ENCODE peak calls at places on chromosomes 4 and X, in seven cellular contexts. M, R, H, C, U, N and L are unnamed samples.
A peak's percentile ranks its signal among the peaks of the same experiment; 100 is the strongest.

GRCh38 chrX:41634284-41634683 is 54.5 kb upstream of the GPR34 start:
- DNase-seq in M (no peak), R (no peak), H (no peak), C (no peak), U (no peak), N (no peak), L (peak; percentile 62)

GRCh38 chrX:51456246-51456645 is 40.1 kb downstream of the NUDT11 start:
- DNase-seq in M (no peak), R (no peak), H (no peak), C (no peak), U (no peak), N (no peak), L (no peak)

GRCh38 chr4:9943761-9944160 is 77.5 kb downstream of the SLC2A9 start:
- DNase-seq in M (no peak), R (no peak), H (no peak), C (no peak), U (no peak), N (no peak), L (no peak)

GRCh38 chr4:2861631-2862436 is 18.2 kb downstream of the ADD1 start:
- DNase-seq in M (no peak), R (no peak), H (no peak), C (no peak), U (peak; percentile 18), N (no peak), L (no peak)

GRCh38 chrX:125202486-125203378 is 116.9 kb upstream of the TEX13C start:
- DNase-seq in M (peak; percentile 38), R (no peak), H (no peak), C (no peak), U (no peak), N (no peak), L (no peak)

GRCh38 chrX:140766024-140766611 is 56.6 kb downstream of the LINC00632 start:
- DNase-seq in M (no peak), R (peak; percentile 45), H (peak; percentile 34), C (no peak), U (peak; percentile 31), N (peak; percentile 4), L (peak; percentile 70)

GRCh38 chr4:14916554-14917304 is 85.6 kb upstream of the CPEB2 start:
- DNase-seq in M (no peak), R (no peak), H (no peak), C (no peak), U (peak; percentile 56), N (no peak), L (peak; percentile 79)

GRCh38 chrX:103792916-103793540 is 16.4 kb downstream of the PLP1 start:
- DNase-seq in M (no peak), R (no peak), H (no peak), C (no peak), U (peak; percentile 62), N (no peak), L (peak; percentile 52)

GRCh38 chr4:109733728-109734127 is 3.9 kb upstream of the PLA2G12A start:
- DNase-seq in M (no peak), R (no peak), H (no peak), C (no peak), U (no peak), N (no peak), L (no peak)

GRCh38 chr4:4847011-4847410 is 12.5 kb upstream of the MSX1 start:
- DNase-seq in M (no peak), R (no peak), H (no peak), C (no peak), U (no peak), N (no peak), L (no peak)

GRCh38 chrX:118973389-118974087 is 880 bp upstream of the LONRF3 start:
- DNase-seq in M (no peak), R (no peak), H (peak; percentile 52), C (no peak), U (no peak), N (no peak), L (no peak)

GRCh38 chr4:1991596-1992434 is 17.0 kb downstream of the NELFA start:
- DNase-seq in M (no peak), R (no peak), H (peak; percentile 15), C (no peak), U (no peak), N (no peak), L (no peak)

GRCh38 chrX:81202989-81203388 is 1.1 kb downstream of the SH3BGRL start:
- DNase-seq in M (no peak), R (no peak), H (no peak), C (no peak), U (peak; percentile 3), N (no peak), L (peak; percentile 8)

GRCh38 chr4:142500966-142501365 is 345.1 kb downstream of the INPP4B start:
- DNase-seq in M (no peak), R (no peak), H (no peak), C (no peak), U (no peak), N (no peak), L (no peak)

GRCh38 chr4:110629214-110629754 is 6.4 kb upstream of the PITX2 start:
- DNase-seq in M (no peak), R (no peak), H (no peak), C (no peak), U (no peak), N (no peak), L (no peak)

GRCh38 chr4:4443821-4444220 is 56.9 kb downstream of the NSG1 start:
- DNase-seq in M (no peak), R (no peak), H (no peak), C (no peak), U (peak; percentile 50), N (no peak), L (peak; percentile 54)

GRCh38 chrX:5236749-5237148 is 991.9 kb downstream of the NLGN4X start:
- DNase-seq in M (no peak), R (no peak), H (no peak), C (no peak), U (no peak), N (no peak), L (no peak)

GRCh38 chr4:35250771-35251170 is 993.5 kb downstream of the ARAP2 start:
- DNase-seq in M (no peak), R (no peak), H (no peak), C (no peak), U (no peak), N (no peak), L (peak; percentile 1)

GRCh38 chr4:78446607-78447006 is 105.0 kb upstream of the ANXA3 start:
- DNase-seq in M (no peak), R (no peak), H (no peak), C (no peak), U (no peak), N (no peak), L (no peak)

GRCh38 chrX:132532097-132532496 is 43.3 kb upstream of the MBNL3 start:
- DNase-seq in M (no peak), R (no peak), H (no peak), C (no peak), U (no peak), N (no peak), L (no peak)

GRCh38 chr4:173835863-173836262 is 305.8 kb upstream of the HAND2 start:
- DNase-seq in M (no peak), R (no peak), H (no peak), C (no peak), U (peak; percentile 57), N (no peak), L (peak; percentile 4)

GRCh38 chr4:8200302-8200975 is 1.3 kb downstream of the SH3TC1 start:
- DNase-seq in M (no peak), R (peak; percentile 33), H (no peak), C (no peak), U (no peak), N (no peak), L (peak; percentile 31)

GRCh38 chrX:149962859-149963757 is 24.8 kb upstream of the EOLA2 start:
- DNase-seq in M (peak; percentile 45), R (peak; percentile 25), H (peak; percentile 60), C (peak; percentile 28), U (peak; percentile 65), N (no peak), L (peak; percentile 81)

GRCh38 chr4:42865572-42866189 is 26.8 kb upstream of the GRXCR1 start:
- DNase-seq in M (peak; percentile 25), R (peak; percentile 41), H (peak; percentile 47), C (peak; percentile 1), U (peak; percentile 41), N (no peak), L (peak; percentile 28)

GRCh38 chr4:6418193-6418755 is 54.1 kb downstream of the PPP2R2C start:
- DNase-seq in M (no peak), R (no peak), H (no peak), C (no peak), U (no peak), N (no peak), L (no peak)

GRCh38 chrX:10173331-10173900 is 16.6 kb downstream of the CLCN4 start:
- DNase-seq in M (no peak), R (no peak), H (peak; percentile 84), C (no peak), U (peak; percentile 88), N (no peak), L (peak; percentile 76)

GRCh38 chrX:44651347-44651746 is 108.7 kb upstream of the FUNDC1 start:
- DNase-seq in M (no peak), R (no peak), H (no peak), C (no peak), U (no peak), N (no peak), L (no peak)

GRCh38 chr4:110611968-110612447 is 10.9 kb downstream of the PITX2 start:
- DNase-seq in M (no peak), R (no peak), H (no peak), C (no peak), U (no peak), N (no peak), L (no peak)

GRCh38 chr4:6011686-6012085 is 6.5 kb downstream of the C4orf50 start:
- DNase-seq in M (no peak), R (no peak), H (no peak), C (no peak), U (no peak), N (no peak), L (no peak)

GRCh38 chr4:65249111-65249510 is 421.2 kb downstream of the EPHA5 start:
- DNase-seq in M (no peak), R (no peak), H (no peak), C (no peak), U (no peak), N (no peak), L (no peak)

GRCh38 chrX:94454159-94454558 is 780.2 kb downstream of the FAM133A start:
- DNase-seq in M (no peak), R (no peak), H (no peak), C (no peak), U (no peak), N (no peak), L (no peak)

GRCh38 chrX:68175569-68175968 is 257.7 kb downstream of the OPHN1 start:
- DNase-seq in M (no peak), R (no peak), H (no peak), C (no peak), U (peak; percentile 24), N (no peak), L (peak; percentile 45)

GRCh38 chrX:153486163-153486562 is 8.6 kb upstream of the BGN start:
- DNase-seq in M (no peak), R (no peak), H (no peak), C (no peak), U (no peak), N (no peak), L (no peak)